ENCODE peak calls at places on chromosomes 4 and X, in four cellular contexts. G is stimulated activated CD4-positive, alpha-beta T cell treated with anti-CD3 and anti-CD28 coated beads, Interleukin-12 subunit alpha, Interleukin-12 subunit beta, amount 100 ng/mL, for 24 hours; L is posterior cingulate gyrus; E is AG09309. A is an unnamed sample.

GRCh38 chrX:51336584-51336983 is 4.0 kb downstream of the NUDT10 start:
- DNase-seq in G (no peak), L (no peak), E (peak; percentile 10), A (peak; percentile 3)

GRCh38 chr4:8333726-8334460 is 64.3 kb downstream of the HTRA3 start:
- DNase-seq in L (no peak), G (no peak), E (no peak), A (no peak)

GRCh38 chr4:153448003-153448731 is 18.0 kb upstream of the TMEM131L start:
- DNase-seq in L (no peak), G (no peak), E (no peak), A (no peak)

GRCh38 chr4:17722361-17722710 is 59.1 kb downstream of the FAM184B start:
- DNase-seq in G (no peak), E (no peak), L (no peak), A (peak; percentile 26)

GRCh38 chr4:73870778-73871177 is 1.6 kb downstream of the CXCL1 start:
- DNase-seq in G (no peak), E (no peak), L (no peak), A (no peak)

GRCh38 chr4:168162604-168163003 is 70.3 kb downstream of the ANXA10 start:
- DNase-seq in L (no peak), E (no peak), G (no peak), A (no peak)

GRCh38 chr4:13543648-13544555 is at the start of gene NKX3-2:
- DNase-seq in L (no peak), E (no peak), G (no peak), A (no peak)

GRCh38 chr4:173527103-173527876 is 2.7 kb downstream of the HAND2 start:
- DNase-seq in G (no peak), E (no peak), L (no peak), A (no peak)

GRCh38 chr4:156537275-156537674 is 434.3 kb downstream of the PDGFC start:
- DNase-seq in G (no peak), L (no peak), E (no peak), A (no peak)

GRCh38 chr4:109432676-109433075 is 939 bp upstream of the SEC24B start:
- DNase-seq in E (peak; percentile 44), L (no peak), G (no peak), A (no peak)

GRCh38 chrX:109797311-109797975 is 64.4 kb upstream of the ACSL4 start:
- DNase-seq in G (no peak), E (no peak), L (no peak), A (no peak)

GRCh38 chr4:162921178-162921785 is 245.4 kb downstream of the NAF1 start:
- DNase-seq in E (no peak), G (no peak), L (no peak), A (no peak)

GRCh38 chr4:86453044-86453501 is 93.2 kb upstream of the MAPK10 start:
- DNase-seq in L (peak; percentile 11), G (no peak), E (no peak), A (no peak)

GRCh38 chr4:154086247-154086646 is 297.4 kb upstream of the SFRP2 start:
- DNase-seq in L (no peak), G (no peak), E (no peak), A (no peak)

GRCh38 chr4:107044170-107044569 is 8.1 kb upstream of the DKK2 start:
- DNase-seq in G (no peak), L (no peak), E (no peak), A (no peak)

GRCh38 chrX:48911407-48912182 is at the start of gene SLC35A2:
- DNase-seq in G (peak; percentile 74), E (no peak), L (peak; percentile 89), A (peak; percentile 53)

GRCh38 chr4:103786014-103786413 is 66.2 kb upstream of the TACR3 start:
- DNase-seq in E (no peak), G (no peak), L (no peak), A (no peak)

GRCh38 chrX:2705461-2705860 is 14.4 kb downstream of the CD99 start:
- DNase-seq in E (no peak), L (no peak), G (no peak), A (no peak)

GRCh38 chr4:1340181-1340747 is 6.7 kb upstream of the UVSSA start:
- DNase-seq in E (no peak), L (no peak), G (no peak), A (no peak)

GRCh38 chrX:47217121-47217851 is 1.2 kb upstream of the CDK16 start:
- DNase-seq in E (no peak), G (no peak), L (no peak), A (no peak)

GRCh38 chrX:72738396-72738795 is 24.3 kb upstream of the PHKA1 start:
- DNase-seq in G (no peak), E (no peak), L (no peak), A (no peak)

A was measured in nucleus accumbens.